ENCODE peak calls at places on chromosomes 11 and 22, in seven cellular contexts. M is breast epithelium, B is aorta, S is ELF-1, X is lower leg skin, L is NCI-H2081, Y is RPMI8226. A is an unnamed sample.

GRCh38 chr11:112856591-112856990 is 104.6 kb upstream of the NCAM1 start:
- DNase-seq in M (no peak), B (no peak), S (no peak), X (no peak), L (no peak), Y (no peak), A (no peak)

GRCh38 chr11:16953620-16954019 is 60.6 kb downstream of the PLEKHA7 start:
- DNase-seq in M (no peak), B (no peak), S (no peak), X (no peak), L (no peak), Y (no peak), A (no peak)

GRCh38 chr11:65593518-65594414 is 1.8 kb downstream of the KCNK7 start:
- DNase-seq in M (no peak), B (peak), S (peak), X (no peak), L (no peak), Y (peak), A (peak)

GRCh38 chr11:45021692-45022130 is 71.0 kb upstream of the TP53I11 start:
- DNase-seq in M (peak), B (peak), S (peak), X (peak), L (peak), Y (peak), A (peak)

GRCh38 chr22:21802056-21802455 is 65.4 kb downstream of the MAPK1 start:
- DNase-seq in M (no peak), B (no peak), S (no peak), X (no peak), L (no peak), Y (no peak), A (no peak)

GRCh38 chr11:62067741-62068140 is 56.1 kb upstream of the INCENP start:
- DNase-seq in M (no peak), B (no peak), S (no peak), X (no peak), L (no peak), Y (no peak), A (no peak)

GRCh38 chr11:10515418-10515817 is 25.6 kb downstream of the RNF141 start:
- DNase-seq in M (no peak), B (no peak), S (no peak), X (no peak), L (no peak), Y (no peak), A (no peak)

GRCh38 chr11:65187971-65188461 is 6.3 kb downstream of the CAPN1 start:
- DNase-seq in M (no peak), B (no peak), S (no peak), X (no peak), L (no peak), Y (no peak), A (no peak)

GRCh38 chr22:29301716-29302401 is 4.6 kb upstream of the GAS2L1 start:
- DNase-seq in M (no peak), B (peak), S (no peak), X (no peak), L (no peak), Y (no peak), A (no peak)

GRCh38 chr11:16356057-16356750 is at the start of gene SOX6:
- DNase-seq in M (no peak), B (no peak), S (no peak), X (no peak), L (peak), Y (no peak), A (no peak)

GRCh38 chr11:46892838-46893237 is 25.5 kb downstream of the LRP4 start:
- DNase-seq in M (no peak), B (peak), S (no peak), X (no peak), L (no peak), Y (no peak), A (no peak)

GRCh38 chr22:47411006-47411405 is 648.6 kb downstream of the TBC1D22A start:
- DNase-seq in M (no peak), B (peak), S (no peak), X (no peak), L (no peak), Y (no peak), A (no peak)

GRCh38 chr11:65588199-65589054 is 7.2 kb downstream of the KCNK7 start:
- DNase-seq in M (no peak), B (peak), S (peak), X (no peak), L (peak), Y (peak), A (peak)

GRCh38 chr11:57288771-57289579 is 35.8 kb downstream of the TNKS1BP1 start:
- DNase-seq in M (no peak), B (no peak), S (peak), X (no peak), L (peak), Y (no peak), A (peak)

GRCh38 chr11:57792060-57792541 is 30.5 kb downstream of the CTNND1 start:
- DNase-seq in M (peak), B (peak), S (no peak), X (peak), L (no peak), Y (no peak), A (peak)

GRCh38 chr11:9656864-9657263 is 7.0 kb upstream of the SWAP70 start:
- DNase-seq in M (no peak), B (no peak), S (no peak), X (no peak), L (no peak), Y (no peak), A (peak)

GRCh38 chr22:50585238-50585637 is 2.6 kb upstream of the CHKB start:
- DNase-seq in M (no peak), B (peak), S (no peak), X (no peak), L (no peak), Y (no peak), A (no peak)

GRCh38 chr11:32400670-32401369 is 34.5 kb downstream of the WT1 start:
- DNase-seq in M (no peak), B (no peak), S (no peak), X (no peak), L (no peak), Y (no peak), A (no peak)

GRCh38 chr11:16779436-16779835 is 41.0 kb downstream of the C11orf58 start:
- DNase-seq in M (no peak), B (no peak), S (peak), X (no peak), L (no peak), Y (peak), A (no peak)

GRCh38 chr22:37242395-37242918 is 1.6 kb downstream of the RAC2 start:
- DNase-seq in M (peak), B (no peak), S (peak), X (peak), L (no peak), Y (peak), A (peak)

GRCh38 chr11:119014209-119014924 is 3.8 kb downstream of the RPS25 start:
- DNase-seq in M (no peak), B (no peak), S (no peak), X (no peak), L (no peak), Y (no peak), A (no peak)